ENCODE peak calls at places on chromosomes 7 and 10, in six cellular contexts. One of them, this sample, is unnamed.

GRCh38 chr10:116195583-116195982 is 77.4 kb downstream of the GFRA1 start:
- DNase-seq in hepatocyte: no peak
- DNase-seq in mammary epithelial cell: no peak
- DNase-seq in neural progenitor cell: no peak
- DNase-seq in PC-9: no peak
- DNase-seq in HCT116: no peak
- DNase-seq in this sample: no peak

GRCh38 chr10:58065529-58065815 is 202.2 kb downstream of the IPMK start:
- DNase-seq in neural progenitor cell: no peak
- DNase-seq in HCT116: no peak
- DNase-seq in hepatocyte: no peak
- DNase-seq in PC-9: no peak
- DNase-seq in mammary epithelial cell: no peak
- DNase-seq in this sample: no peak

GRCh38 chr7:22667562-22668239 is 59.3 kb upstream of the IL6 start:
- DNase-seq in neural progenitor cell: no peak
- DNase-seq in PC-9: peak
- DNase-seq in HCT116: peak
- DNase-seq in mammary epithelial cell: peak
- DNase-seq in hepatocyte: peak
- DNase-seq in this sample: no peak

GRCh38 chr7:35390146-35390545 is 136.2 kb upstream of the TBX20 start:
- DNase-seq in HCT116: no peak
- DNase-seq in mammary epithelial cell: no peak
- DNase-seq in hepatocyte: no peak
- DNase-seq in PC-9: no peak
- DNase-seq in neural progenitor cell: no peak
- DNase-seq in this sample: no peak

GRCh38 chr7:155324012-155324917 is 26.6 kb downstream of the INSIG1 start:
- DNase-seq in neural progenitor cell: no peak
- DNase-seq in HCT116: no peak
- DNase-seq in PC-9: no peak
- DNase-seq in hepatocyte: no peak
- DNase-seq in mammary epithelial cell: no peak
- DNase-seq in this sample: no peak

GRCh38 chr7:47501406-47501805 is 80.5 kb downstream of the TNS3 start:
- DNase-seq in neural progenitor cell: no peak
- DNase-seq in PC-9: no peak
- DNase-seq in mammary epithelial cell: no peak
- DNase-seq in HCT116: no peak
- DNase-seq in hepatocyte: peak
- DNase-seq in this sample: no peak

GRCh38 chr10:119360181-119360921 is 153.0 kb downstream of the GRK5 start:
- DNase-seq in neural progenitor cell: no peak
- DNase-seq in hepatocyte: no peak
- DNase-seq in mammary epithelial cell: no peak
- DNase-seq in PC-9: no peak
- DNase-seq in HCT116: no peak
- DNase-seq in this sample: peak

GRCh38 chr7:148717266-148717793 is 18.6 kb downstream of the CUL1 start:
- DNase-seq in neural progenitor cell: no peak
- DNase-seq in PC-9: peak
- DNase-seq in mammary epithelial cell: no peak
- DNase-seq in hepatocyte: no peak
- DNase-seq in HCT116: no peak
- DNase-seq in this sample: no peak

GRCh38 chr7:119175916-119176627 is 951.6 kb downstream of the ANKRD7 start:
- DNase-seq in hepatocyte: peak
- DNase-seq in neural progenitor cell: peak
- DNase-seq in PC-9: peak
- DNase-seq in HCT116: peak
- DNase-seq in mammary epithelial cell: peak
- DNase-seq in this sample: peak

GRCh38 chr7:24290004-24290641 is 6.1 kb downstream of the NPY start:
- DNase-seq in PC-9: peak
- DNase-seq in mammary epithelial cell: peak
- DNase-seq in HCT116: peak
- DNase-seq in neural progenitor cell: peak
- DNase-seq in hepatocyte: peak
- DNase-seq in this sample: peak

GRCh38 chr7:47553309-47553708 is 28.6 kb downstream of the TNS3 start:
- DNase-seq in PC-9: no peak
- DNase-seq in mammary epithelial cell: no peak
- DNase-seq in hepatocyte: no peak
- DNase-seq in neural progenitor cell: no peak
- DNase-seq in HCT116: no peak
- DNase-seq in this sample: no peak

GRCh38 chr10:64416011-64416410 is 894.8 kb downstream of the REEP3 start:
- DNase-seq in neural progenitor cell: no peak
- DNase-seq in mammary epithelial cell: no peak
- DNase-seq in hepatocyte: no peak
- DNase-seq in PC-9: no peak
- DNase-seq in HCT116: no peak
- DNase-seq in this sample: peak

GRCh38 chr10:95395947-95396449 is 105.2 kb upstream of the PDLIM1 start:
- DNase-seq in mammary epithelial cell: no peak
- DNase-seq in neural progenitor cell: no peak
- DNase-seq in PC-9: no peak
- DNase-seq in HCT116: no peak
- DNase-seq in hepatocyte: no peak
- DNase-seq in this sample: no peak

GRCh38 chr7:136405931-136406777 is 429.0 kb upstream of the MTPN start:
- DNase-seq in PC-9: peak
- DNase-seq in neural progenitor cell: peak
- DNase-seq in hepatocyte: peak
- DNase-seq in HCT116: peak
- DNase-seq in mammary epithelial cell: peak
- DNase-seq in this sample: peak

GRCh38 chr10:94038024-94038423 is 44.3 kb downstream of the PLCE1 start:
- DNase-seq in HCT116: no peak
- DNase-seq in neural progenitor cell: peak
- DNase-seq in hepatocyte: no peak
- DNase-seq in PC-9: peak
- DNase-seq in mammary epithelial cell: no peak
- DNase-seq in this sample: no peak

GRCh38 chr10:29714096-29714874 is 79.5 kb upstream of the SVIL start:
- DNase-seq in PC-9: peak
- DNase-seq in mammary epithelial cell: peak
- DNase-seq in hepatocyte: no peak
- DNase-seq in HCT116: peak
- DNase-seq in neural progenitor cell: no peak
- DNase-seq in this sample: peak

GRCh38 chr10:64518456-64518855 is 997.3 kb downstream of the REEP3 start:
- DNase-seq in neural progenitor cell: no peak
- DNase-seq in hepatocyte: no peak
- DNase-seq in HCT116: no peak
- DNase-seq in PC-9: no peak
- DNase-seq in mammary epithelial cell: no peak
- DNase-seq in this sample: no peak

GRCh38 chr7:123849855-123850254 is 4.9 kb downstream of the HYAL4 start:
- DNase-seq in hepatocyte: no peak
- DNase-seq in mammary epithelial cell: peak
- DNase-seq in PC-9: no peak
- DNase-seq in HCT116: no peak
- DNase-seq in neural progenitor cell: no peak
- DNase-seq in this sample: no peak

GRCh38 chr10:105691811-105692210 is 1050.7 kb downstream of the SORCS3 start:
- DNase-seq in mammary epithelial cell: peak
- DNase-seq in PC-9: no peak
- DNase-seq in HCT116: peak
- DNase-seq in hepatocyte: peak
- DNase-seq in neural progenitor cell: peak
- DNase-seq in this sample: peak

GRCh38 chr7:29987821-29988317 is 1.7 kb downstream of the SCRN1 start:
- DNase-seq in PC-9: peak
- DNase-seq in neural progenitor cell: peak
- DNase-seq in mammary epithelial cell: peak
- DNase-seq in HCT116: peak
- DNase-seq in hepatocyte: peak
- DNase-seq in this sample: peak

GRCh38 chr10:125694874-125695273 is 11.9 kb upstream of the TEX36 start:
- DNase-seq in neural progenitor cell: no peak
- DNase-seq in HCT116: no peak
- DNase-seq in hepatocyte: peak
- DNase-seq in PC-9: peak
- DNase-seq in mammary epithelial cell: peak
- DNase-seq in this sample: peak

GRCh38 chr7:7014827-7015610 is 167.3 kb upstream of the C1GALT1 start:
- DNase-seq in hepatocyte: no peak
- DNase-seq in PC-9: no peak
- DNase-seq in mammary epithelial cell: peak
- DNase-seq in HCT116: no peak
- DNase-seq in neural progenitor cell: peak
- DNase-seq in this sample: peak

GRCh38 chr10:112775347-112775746 is 174.7 kb upstream of the TCF7L2 start:
- DNase-seq in neural progenitor cell: no peak
- DNase-seq in HCT116: no peak
- DNase-seq in PC-9: no peak
- DNase-seq in hepatocyte: no peak
- DNase-seq in mammary epithelial cell: no peak
- DNase-seq in this sample: no peak

GRCh38 chr7:29113384-29114102 is 32.8 kb downstream of the CPVL start:
- DNase-seq in PC-9: peak
- DNase-seq in mammary epithelial cell: peak
- DNase-seq in neural progenitor cell: peak
- DNase-seq in hepatocyte: peak
- DNase-seq in HCT116: peak
- DNase-seq in this sample: peak

GRCh38 chr7:1232103-1232466 is 587 bp upstream of the UNCX start:
- DNase-seq in HCT116: no peak
- DNase-seq in PC-9: no peak
- DNase-seq in neural progenitor cell: no peak
- DNase-seq in hepatocyte: no peak
- DNase-seq in mammary epithelial cell: no peak
- DNase-seq in this sample: peak
- TF ChIP-seq EZH2 in HCT116: no peak
- TF ChIP-seq EZH2 in PC-9: no peak
- TF ChIP-seq EZH2 in neural progenitor cell: peak
- TF ChIP-seq EZH2 in hepatocyte: peak
- TF ChIP-seq EZH2 in mammary epithelial cell: peak
- TF ChIP-seq EZH2 in this sample: peak

DNA sequence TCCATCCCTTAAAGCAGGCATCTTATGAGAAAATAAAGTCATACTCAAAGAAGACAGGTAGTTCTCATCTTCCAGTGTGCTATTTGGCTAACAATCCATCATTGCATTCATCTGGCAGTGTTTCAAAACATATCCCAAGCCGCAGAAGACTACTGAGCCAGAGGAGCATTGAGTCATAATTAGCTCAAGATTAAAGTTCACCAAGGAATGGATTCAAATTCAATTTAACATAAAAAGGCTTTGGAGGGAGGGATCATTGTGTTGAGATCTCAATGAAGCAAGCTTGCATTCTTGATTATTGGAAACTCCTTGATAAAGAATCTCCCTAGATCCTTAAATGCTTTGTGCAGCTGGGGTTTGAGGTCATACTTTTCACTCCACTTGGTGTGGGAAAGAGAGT is 142.8 kb upstream of the SEMA3A start:
- DNase-seq in HCT116: no peak
- DNase-seq in hepatocyte: no peak
- DNase-seq in neural progenitor cell: no peak
- DNase-seq in mammary epithelial cell: peak
- DNase-seq in PC-9: no peak
- DNase-seq in this sample: no peak
- TF ChIP-seq EZH2 in HCT116: no peak
- TF ChIP-seq EZH2 in hepatocyte: no peak
- TF ChIP-seq EZH2 in neural progenitor cell: no peak
- TF ChIP-seq EZH2 in mammary epithelial cell: no peak
- TF ChIP-seq EZH2 in PC-9: no peak
- TF ChIP-seq EZH2 in this sample: no peak

GRCh38 chr7:106255246-106255645 is 29.5 kb downstream of the NAMPT start:
- DNase-seq in HCT116: no peak
- DNase-seq in mammary epithelial cell: no peak
- DNase-seq in hepatocyte: no peak
- DNase-seq in PC-9: no peak
- DNase-seq in neural progenitor cell: no peak
- DNase-seq in this sample: no peak
- TF ChIP-seq EZH2 in HCT116: no peak
- TF ChIP-seq EZH2 in mammary epithelial cell: no peak
- TF ChIP-seq EZH2 in hepatocyte: no peak
- TF ChIP-seq EZH2 in PC-9: no peak
- TF ChIP-seq EZH2 in neural progenitor cell: no peak
- TF ChIP-seq EZH2 in this sample: no peak

GRCh38 chr10:42755591-42756093 is 27.0 kb upstream of the BMS1 start:
- DNase-seq in hepatocyte: no peak
- DNase-seq in neural progenitor cell: no peak
- DNase-seq in HCT116: no peak
- DNase-seq in mammary epithelial cell: no peak
- DNase-seq in PC-9: no peak
- DNase-seq in this sample: no peak
- TF ChIP-seq EZH2 in hepatocyte: no peak
- TF ChIP-seq EZH2 in neural progenitor cell: no peak
- TF ChIP-seq EZH2 in HCT116: no peak
- TF ChIP-seq EZH2 in mammary epithelial cell: no peak
- TF ChIP-seq EZH2 in PC-9: no peak
- TF ChIP-seq EZH2 in this sample: no peak

DNA sequence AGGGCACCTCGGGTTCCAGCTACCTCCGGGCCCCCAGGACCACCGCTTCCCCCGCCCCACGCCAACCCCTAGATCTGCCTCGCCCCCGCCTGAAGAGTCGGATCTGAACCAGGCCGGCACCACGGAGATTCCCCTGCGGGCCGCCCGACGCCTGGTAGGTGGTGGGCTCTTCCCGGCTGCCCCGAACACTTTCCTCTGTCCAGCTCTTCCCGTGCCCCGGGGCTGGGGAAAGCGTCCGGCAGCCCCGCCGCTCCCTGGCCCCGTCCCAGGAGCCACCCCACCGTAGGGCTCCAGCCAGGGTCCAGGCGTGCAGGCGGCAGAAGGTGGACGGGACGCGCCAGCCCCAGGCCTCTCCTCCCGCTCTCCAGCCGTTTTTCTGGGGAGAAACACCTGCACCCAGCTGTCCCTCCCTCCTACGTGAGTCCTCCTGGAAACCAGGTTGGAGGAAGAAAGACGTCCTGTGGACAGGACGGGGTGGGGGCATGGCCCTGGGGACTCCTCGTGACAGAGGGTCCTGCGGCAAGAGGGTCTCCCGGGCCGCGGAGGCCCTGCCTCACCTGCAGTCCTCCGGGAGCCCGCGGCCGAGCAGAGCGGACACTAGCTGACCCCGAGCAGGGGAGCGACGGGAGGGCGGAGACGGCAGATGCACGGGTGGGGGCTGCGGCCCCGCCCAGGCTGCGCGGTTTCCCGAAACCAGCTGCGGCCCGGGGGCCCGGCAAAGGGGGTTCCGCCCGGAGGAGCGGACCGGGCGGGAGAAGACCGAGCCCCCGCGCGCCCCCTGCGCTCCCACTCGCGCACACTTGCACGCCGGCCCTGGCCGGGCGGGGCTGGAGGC is at the start of gene TMEM176B:
- DNase-seq in PC-9: no peak
- DNase-seq in mammary epithelial cell: no peak
- DNase-seq in hepatocyte: peak
- DNase-seq in HCT116: no peak
- DNase-seq in neural progenitor cell: peak
- DNase-seq in this sample: no peak
- TF ChIP-seq EZH2 in PC-9: no peak
- TF ChIP-seq EZH2 in mammary epithelial cell: peak
- TF ChIP-seq EZH2 in hepatocyte: peak
- TF ChIP-seq EZH2 in HCT116: no peak
- TF ChIP-seq EZH2 in neural progenitor cell: peak
- TF ChIP-seq EZH2 in this sample: no peak

GRCh38 chr10:70053212-70053895 is 708 bp downstream of the MACROH2A2 start:
- DNase-seq in mammary epithelial cell: peak
- DNase-seq in PC-9: no peak
- DNase-seq in neural progenitor cell: peak
- DNase-seq in hepatocyte: peak
- DNase-seq in HCT116: no peak
- DNase-seq in this sample: peak
- TF ChIP-seq EZH2 in mammary epithelial cell: no peak
- TF ChIP-seq EZH2 in PC-9: no peak
- TF ChIP-seq EZH2 in neural progenitor cell: no peak
- TF ChIP-seq EZH2 in hepatocyte: no peak
- TF ChIP-seq EZH2 in HCT116: no peak
- TF ChIP-seq EZH2 in this sample: no peak